ENCODE peak calls at places on chromosomes 16 and 17, in nine cellular contexts. J is renal cortical epithelial cell, C is GM12865, G is right cardiac atrium, L is GM23338, F is mesendoderm, U is NCI-H2029, I is Daoy, N is astrocyte of the spinal cord. B is an unnamed sample.

GRCh38 chr16:47928008-47928407 is 227.8 kb downstream of the ABCC12 start:
- DNase-seq in J (no peak), C (peak; percentile 17), G (no peak), L (peak; percentile 52), F (peak; percentile 51), U (no peak), I (peak; percentile 11), N (no peak), B (no peak)

GRCh38 chr16:19548144-19548543 is 7.4 kb upstream of the VPS35L start:
- DNase-seq in J (no peak), C (no peak), G (no peak), L (no peak), F (no peak), U (no peak), I (no peak), N (no peak), B (no peak)

GRCh38 chr17:34556384-34556783 is 23.0 kb upstream of the TMEM132E start:
- DNase-seq in J (peak; percentile 11), C (peak; percentile 4), G (no peak), L (peak; percentile 87), F (peak; percentile 90), U (no peak), I (peak; percentile 21), N (no peak), B (no peak)

GRCh38 chr17:57519199-57519598 is 225.9 kb downstream of the CCDC182 start:
- DNase-seq in J (peak; percentile 91), C (no peak), G (peak; percentile 86), L (no peak), F (peak; percentile 94), U (peak; percentile 52), I (peak; percentile 39), N (peak; percentile 47), B (no peak)

GRCh38 chr17:10730956-10731879 is 1.4 kb upstream of the TMEM220 start:
- DNase-seq in J (no peak), C (no peak), G (peak; percentile 44), L (peak; percentile 55), F (no peak), U (no peak), I (no peak), N (no peak), B (no peak)

GRCh38 chr17:71081666-71082065 is 912.3 kb downstream of the KCNJ2 start:
- DNase-seq in J (no peak), C (no peak), G (no peak), L (no peak), F (no peak), U (no peak), I (no peak), N (no peak), B (no peak)

GRCh38 chr16:11615756-11616447 is 29.2 kb upstream of the LITAF start:
- DNase-seq in J (no peak), C (no peak), G (no peak), L (peak; percentile 90), F (peak; percentile 94), U (no peak), I (peak; percentile 63), N (no peak), B (no peak)

GRCh38 chr17:27747462-27748359 is 52.6 kb downstream of the NOS2 start:
- DNase-seq in J (no peak), C (no peak), G (no peak), L (peak; percentile 90), F (peak; percentile 67), U (no peak), I (no peak), N (no peak), B (no peak)

GRCh38 chr17:40022961-40023541 is 7.8 kb downstream of the CSF3 start:
- DNase-seq in J (no peak), C (no peak), G (no peak), L (no peak), F (no peak), U (peak; percentile 80), I (no peak), N (no peak), B (no peak)

GRCh38 chr17:82171750-82172375 is 40.8 kb downstream of the CCDC57 start:
- DNase-seq in J (no peak), C (no peak), G (no peak), L (no peak), F (no peak), U (no peak), I (no peak), N (no peak), B (no peak)

GRCh38 chr17:73289549-73290254 is 22.1 kb downstream of the CDC42EP4 start:
- DNase-seq in J (no peak), C (no peak), G (peak; percentile 32), L (no peak), F (no peak), U (no peak), I (no peak), N (no peak), B (no peak)

GRCh38 chr17:65820306-65820705 is 258.9 kb upstream of the AXIN2 start:
- DNase-seq in J (no peak), C (no peak), G (no peak), L (no peak), F (no peak), U (no peak), I (no peak), N (no peak), B (no peak)

GRCh38 chr16:79272141-79272577 is 328.4 kb downstream of the MAF start:
- DNase-seq in J (no peak), C (peak; percentile 63), G (peak; percentile 55), L (no peak), F (no peak), U (no peak), I (no peak), N (no peak), B (no peak)

GRCh38 chr16:85428899-85429775 is 184.0 kb upstream of the GSE1 start:
- DNase-seq in J (no peak), C (no peak), G (no peak), L (no peak), F (no peak), U (no peak), I (no peak), N (no peak), B (no peak)

GRCh38 chr17:17328251-17328650 is 25.1 kb downstream of the NT5M start:
- DNase-seq in J (no peak), C (no peak), G (no peak), L (no peak), F (no peak), U (no peak), I (no peak), N (no peak), B (no peak)

GRCh38 chr16:85483424-85483823 is 129.7 kb upstream of the GSE1 start:
- DNase-seq in J (no peak), C (no peak), G (no peak), L (no peak), F (no peak), U (peak; percentile 79), I (no peak), N (no peak), B (no peak)

GRCh38 chr17:48579738-48580543 is 1.8 kb upstream of the HOXB4 start:
- DNase-seq in J (no peak), C (no peak), G (no peak), L (no peak), F (no peak), U (peak; percentile 72), I (no peak), N (peak; percentile 81), B (no peak)

GRCh38 chr17:9880582-9880999 is 24.5 kb downstream of the RCVRN start:
- DNase-seq in J (peak; percentile 92), C (peak; percentile 8), G (no peak), L (no peak), F (no peak), U (no peak), I (peak; percentile 55), N (peak; percentile 35), B (no peak)

GRCh38 chr16:843771-844170 is 43.2 kb upstream of the GNG13 start:
- DNase-seq in J (no peak), C (no peak), G (no peak), L (no peak), F (no peak), U (no peak), I (no peak), N (no peak), B (no peak)

GRCh38 chr17:2435852-2436251 is 35.0 kb upstream of the MNT start:
- DNase-seq in J (no peak), C (no peak), G (no peak), L (peak; percentile 16), F (no peak), U (peak; percentile 77), I (no peak), N (no peak), B (no peak)

GRCh38 chr17:15782809-15783208 is 50.7 kb downstream of the TBC1D26 start:
- DNase-seq in J (peak; percentile 8), C (no peak), G (peak; percentile 91), L (peak; percentile 53), F (no peak), U (no peak), I (peak; percentile 16), N (peak; percentile 51), B (no peak)

GRCh38 chr16:4086153-4086552 is 30.1 kb downstream of the ADCY9 start:
- DNase-seq in J (no peak), C (no peak), G (peak; percentile 85), L (no peak), F (no peak), U (no peak), I (no peak), N (no peak), B (no peak)

GRCh38 chr17:7717756-7718350 is 309 bp downstream of the DNAH2 start:
- DNase-seq in J (no peak), C (no peak), G (no peak), L (peak; percentile 52), F (no peak), U (no peak), I (no peak), N (no peak), B (no peak)

GRCh38 chr17:8965394-8966168 is at the start of gene PIK3R5:
- DNase-seq in J (no peak), C (peak; percentile 93), G (peak; percentile 75), L (peak; percentile 94), F (peak; percentile 87), U (no peak), I (no peak), N (no peak), B (no peak)

B was measured in GOT3.